ENCODE peak calls at places on chromosomes 3 and 15, in eight cellular contexts. Y, W, X, P, T, E, V and L are unnamed samples.

GRCh38 chr15:28887344-28888174 is 1.8 kb downstream of the APBA2 start:
- DNase-seq in Y (no peak), W (no peak), X (no peak), P (no peak), T (no peak), E (no peak), V (no peak), L (no peak)

GRCh38 chr3:77553240-77553639 is 513.3 kb downstream of the ROBO2 start:
- DNase-seq in Y (no peak), W (no peak), X (no peak), P (no peak), T (no peak), E (no peak), V (no peak), L (no peak)

GRCh38 chr15:31488437-31489204 is 162.0 kb downstream of the KLF13 start:
- DNase-seq in Y (peak), W (peak), X (peak), P (peak), T (peak), E (peak), V (peak), L (peak)

GRCh38 chr3:183349421-183350157 is 78.8 kb downstream of the MCF2L2 start:
- DNase-seq in Y (peak), W (no peak), X (peak), P (no peak), T (no peak), E (no peak), V (no peak), L (no peak)

GRCh38 chr15:32787949-32788348 is 70.1 kb downstream of the GREM1 start:
- DNase-seq in Y (no peak), W (no peak), X (no peak), P (no peak), T (no peak), E (no peak), V (no peak), L (no peak)

GRCh38 chr3:194312743-194313281 is 38.3 kb downstream of the CPN2 start:
- DNase-seq in Y (no peak), W (peak), X (peak), P (no peak), T (peak), E (peak), V (no peak), L (no peak)

GRCh38 chr3:53643757-53644156 is 149.3 kb downstream of the CACNA1D start:
- DNase-seq in Y (no peak), W (no peak), X (peak), P (no peak), T (no peak), E (no peak), V (no peak), L (no peak)

GRCh38 chr15:92906563-92907081 is 6.5 kb downstream of the CHD2 start:
- DNase-seq in Y (peak), W (peak), X (no peak), P (peak), T (no peak), E (peak), V (peak), L (no peak)

GRCh38 chr15:36595625-36596024 is 16.2 kb downstream of the CDIN1 start:
- DNase-seq in Y (no peak), W (no peak), X (peak), P (no peak), T (peak), E (no peak), V (no peak), L (no peak)

GRCh38 chr3:154522031-154522430 is 92.0 kb upstream of the GPR149 start:
- DNase-seq in Y (no peak), W (no peak), X (no peak), P (no peak), T (no peak), E (no peak), V (no peak), L (no peak)

GRCh38 chr3:126466886-126467610 is 8.6 kb downstream of the ZXDC start:
- DNase-seq in Y (no peak), W (no peak), X (no peak), P (no peak), T (no peak), E (no peak), V (no peak), L (no peak)

GRCh38 chr3:136882575-136882974 is 20.6 kb downstream of the NCK1 start:
- DNase-seq in Y (no peak), W (peak), X (peak), P (no peak), T (no peak), E (no peak), V (no peak), L (no peak)

GRCh38 chr3:96576935-96577334 is 237.5 kb upstream of the EPHA6 start:
- DNase-seq in Y (no peak), W (no peak), X (no peak), P (no peak), T (no peak), E (no peak), V (no peak), L (no peak)

GRCh38 chr3:171155122-171155700 is 128.7 kb upstream of the SLC2A2 start:
- DNase-seq in Y (no peak), W (no peak), X (no peak), P (no peak), T (no peak), E (no peak), V (no peak), L (no peak)

GRCh38 chr3:18370672-18371071 is 54.5 kb downstream of the SATB1 start:
- DNase-seq in Y (no peak), W (no peak), X (no peak), P (no peak), T (no peak), E (no peak), V (no peak), L (no peak)

GRCh38 chr15:80480909-80481308 is 76.7 kb downstream of the ARNT2 start:
- DNase-seq in Y (peak), W (peak), X (no peak), P (no peak), T (peak), E (no peak), V (peak), L (no peak)

GRCh38 chr3:13149331-13150203 is 76.3 kb upstream of the IQSEC1 start:
- DNase-seq in Y (no peak), W (no peak), X (no peak), P (no peak), T (no peak), E (no peak), V (no peak), L (no peak)

GRCh38 chr3:141412087-141412935 is 44.0 kb downstream of the ZBTB38 start:
- DNase-seq in Y (peak), W (peak), X (peak), P (peak), T (peak), E (peak), V (peak), L (no peak)